ENCODE peak calls at places on chromosomes 5 and 9, in eight cellular contexts. V is neuronal stem cell, B is spleen, P is AG04449, X is astrocyte, O is kidney, J is fibroblast of lung, S is cardiac muscle cell. I is an unnamed sample.

GRCh38 chr9:118595719-118596305 is 773.4 kb downstream of the BRINP1 start:
- DNase-seq in V (peak), B (no peak), P (no peak), X (peak), O (no peak), J (peak), S (peak), I (no peak)

GRCh38 chr5:86807046-86807712 is 189.4 kb downstream of the COX7C start:
- DNase-seq in V (no peak), B (no peak), P (no peak), X (no peak), O (no peak), J (no peak), S (no peak), I (no peak)

GRCh38 chr9:1726993-1727759 is 288.0 kb upstream of the SMARCA2 start:
- DNase-seq in V (no peak), B (no peak), P (no peak), X (no peak), O (no peak), J (no peak), S (no peak), I (no peak)

GRCh38 chr5:169201597-169201996 is 99.3 kb downstream of the SLIT3 start:
- DNase-seq in V (no peak), B (no peak), P (no peak), X (no peak), O (no peak), J (no peak), S (no peak), I (no peak)

GRCh38 chr5:33641722-33642505 is 201.1 kb downstream of the TARS1 start:
- DNase-seq in V (no peak), B (no peak), P (peak), X (peak), O (no peak), J (peak), S (peak), I (no peak)

GRCh38 chr9:130156672-130157071 is 15.5 kb upstream of the NCS1 start:
- DNase-seq in V (no peak), B (no peak), P (no peak), X (no peak), O (no peak), J (no peak), S (no peak), I (no peak)

GRCh38 chr9:79975471-79976316 is 403.9 kb downstream of the TLE4 start:
- DNase-seq in V (peak), B (no peak), P (no peak), X (no peak), O (peak), J (no peak), S (no peak), I (no peak)

GRCh38 chr5:119267958-119268386 is 87.8 kb upstream of the TNFAIP8 start:
- DNase-seq in V (peak), B (peak), P (peak), X (peak), O (peak), J (peak), S (peak), I (peak)

GRCh38 chr9:88536951-88537742 is 2.2 kb downstream of the NXNL2 start:
- DNase-seq in V (no peak), B (peak), P (no peak), X (peak), O (no peak), J (no peak), S (no peak), I (no peak)

GRCh38 chr9:14153310-14153720 is 160.6 kb downstream of the NFIB start:
- DNase-seq in V (no peak), B (no peak), P (no peak), X (no peak), O (no peak), J (no peak), S (peak), I (no peak)

GRCh38 chr9:137138058-137138697 is 776 bp upstream of the GRIN1 start:
- DNase-seq in V (no peak), B (no peak), P (no peak), X (no peak), O (no peak), J (no peak), S (no peak), I (no peak)

GRCh38 chr5:158303883-158304282 is 444.9 kb upstream of the CLINT1 start:
- DNase-seq in V (no peak), B (no peak), P (no peak), X (no peak), O (no peak), J (no peak), S (no peak), I (no peak)

GRCh38 chr5:173893192-173893561 is 5.0 kb downstream of the CPEB4 start:
- DNase-seq in V (no peak), B (no peak), P (no peak), X (no peak), O (no peak), J (no peak), S (no peak), I (no peak)
- H3K4me3 ChIP-seq in V (no peak), B (peak), P (no peak), X (peak), O (peak), J (peak), S (peak), I (no peak)

GRCh38 chr9:113464672-113465271 is 1.2 kb downstream of the RGS3 start:
- DNase-seq in V (no peak), B (no peak), P (no peak), X (no peak), O (no peak), J (no peak), S (no peak), I (no peak)
- H3K4me3 ChIP-seq in V (no peak), B (no peak), P (no peak), X (no peak), O (peak), J (no peak), S (peak), I (peak)

GRCh38 chr5:10635861-10636350 is 72.0 kb downstream of the ANKRD33B start:
- DNase-seq in V (no peak), B (no peak), P (no peak), X (peak), O (no peak), J (peak), S (no peak), I (no peak)

GRCh38 chr5:10634562-10634961 is 70.7 kb downstream of the ANKRD33B start:
- DNase-seq in V (no peak), B (no peak), P (no peak), X (no peak), O (no peak), J (no peak), S (no peak), I (no peak)

GRCh38 chr5:10634056-10634455 is 70.2 kb downstream of the ANKRD33B start:
- DNase-seq in V (no peak), B (no peak), P (no peak), X (no peak), O (no peak), J (no peak), S (no peak), I (no peak)

GRCh38 chr5:10636363-10637142 is 72.7 kb downstream of the ANKRD33B start:
- DNase-seq in V (no peak), B (no peak), P (no peak), X (no peak), O (no peak), J (no peak), S (no peak), I (no peak)

DNA sequence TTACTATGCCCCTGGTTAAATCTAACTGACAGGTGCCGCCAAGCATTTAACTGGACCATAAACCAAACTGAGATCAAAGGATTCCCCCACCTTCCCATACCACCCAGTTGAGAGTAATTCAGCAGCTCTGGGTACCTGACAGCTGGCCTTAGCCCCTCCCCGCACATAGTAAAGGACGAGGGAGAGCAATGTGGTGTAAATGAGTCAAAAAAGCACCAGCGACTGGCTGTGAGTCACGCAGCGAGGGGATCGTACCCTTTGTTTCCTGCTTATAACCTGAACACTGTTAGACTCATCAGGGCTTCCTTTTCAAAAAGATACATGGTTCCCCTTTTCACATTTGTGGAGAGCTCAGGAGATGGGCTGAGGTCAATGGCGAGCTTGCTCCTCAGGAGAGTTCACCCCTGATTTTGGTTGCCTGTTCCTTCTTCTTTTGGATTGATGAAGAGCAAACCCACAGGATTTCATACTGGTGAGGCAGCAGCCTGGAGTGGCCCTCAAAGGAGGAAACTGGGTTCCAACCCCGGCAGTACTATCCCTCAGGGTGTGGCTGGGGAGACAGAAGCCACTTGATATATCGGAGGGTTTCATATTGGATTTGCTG is 71.5 kb downstream of the ANKRD33B start:
- DNase-seq in V (no peak), B (no peak), P (no peak), X (peak), O (no peak), J (peak), S (peak), I (peak)
- H3K4me3 ChIP-seq in V (no peak), B (no peak), P (no peak), X (no peak), O (no peak), J (no peak), S (no peak), I (peak)

GRCh38 chr9:123373941-123374340 is 17.9 kb downstream of the CRB2 start:
- DNase-seq in V (peak), B (no peak), P (no peak), X (no peak), O (no peak), J (peak), S (peak), I (no peak)
- H3K4me3 ChIP-seq in V (no peak), B (no peak), P (no peak), X (no peak), O (no peak), J (no peak), S (no peak), I (no peak)

GRCh38 chr9:78023003-78023741 is 8.4 kb downstream of the GNAQ start:
- DNase-seq in V (no peak), B (no peak), P (peak), X (peak), O (no peak), J (peak), S (peak), I (no peak)
- H3K4me3 ChIP-seq in V (no peak), B (no peak), P (no peak), X (no peak), O (peak), J (no peak), S (no peak), I (no peak)

GRCh38 chr9:134693011-134693410 is 51.4 kb downstream of the COL5A1 start:
- DNase-seq in V (no peak), B (no peak), P (no peak), X (no peak), O (peak), J (no peak), S (no peak), I (no peak)
- H3K4me3 ChIP-seq in V (no peak), B (no peak), P (no peak), X (no peak), O (no peak), J (no peak), S (no peak), I (no peak)

DNA sequence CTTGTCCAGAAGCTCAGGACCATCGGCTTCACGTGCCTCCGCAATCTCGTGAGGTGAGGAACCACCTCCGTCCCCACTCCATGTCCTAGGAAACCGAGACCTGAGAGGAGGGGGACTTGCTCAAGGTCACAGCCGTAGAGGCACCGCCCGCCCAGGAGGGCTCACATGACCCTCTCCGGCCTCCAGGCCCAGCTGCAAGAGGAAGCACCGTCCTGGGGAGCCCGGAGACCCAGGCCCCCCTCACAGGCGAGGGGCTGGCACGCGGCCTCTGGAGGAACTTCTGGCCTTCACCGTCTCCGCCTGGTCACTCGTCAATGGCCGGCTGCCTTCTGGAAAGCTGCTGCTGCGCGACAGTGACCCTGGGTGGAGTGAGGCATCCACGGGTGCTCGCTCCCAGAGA is 24.2 kb downstream of the FAM78A start:
- DNase-seq in V (no peak), B (peak), P (no peak), X (no peak), O (no peak), J (no peak), S (no peak), I (no peak)
- H3K4me3 ChIP-seq in V (no peak), B (peak), P (no peak), X (no peak), O (no peak), J (no peak), S (no peak), I (peak)

GRCh38 chr5:124655211-124655880 is 91.1 kb downstream of the ZNF608 start:
- DNase-seq in V (no peak), B (no peak), P (no peak), X (peak), O (no peak), J (peak), S (peak), I (no peak)
- H3K4me3 ChIP-seq in V (no peak), B (no peak), P (no peak), X (peak), O (peak), J (peak), S (no peak), I (no peak)

GRCh38 chr5:170817195-170817594 is 33.7 kb downstream of the GABRP start:
- DNase-seq in V (no peak), B (no peak), P (no peak), X (no peak), O (no peak), J (no peak), S (no peak), I (no peak)
- H3K4me3 ChIP-seq in V (no peak), B (no peak), P (no peak), X (no peak), O (no peak), J (no peak), S (no peak), I (no peak)

I was measured in GM12864.